ENCODE peak calls at places on chromosomes 13 and 19, in four cellular contexts. One of them, this sample, is unnamed.
A peak's percentile ranks its signal among the peaks of the same experiment; 100 is the strongest.

GRCh38 chr19:19500975-19501644 is 14.2 kb downstream of the TSSK6 start:
- DNase-seq in fibroblast of lung: no peak
- DNase-seq in fibroblast of the aortic adventitia: no peak
- DNase-seq in cardiac muscle cell: no peak
- DNase-seq in this sample: no peak

GRCh38 chr13:63124863-63125262 is 1709.2 kb upstream of the PCDH20 start:
- DNase-seq in fibroblast of the aortic adventitia: peak; percentile 38
- DNase-seq in fibroblast of lung: peak; percentile 25
- DNase-seq in cardiac muscle cell: peak; percentile 23
- DNase-seq in this sample: peak; percentile 2

GRCh38 chr13:110869805-110870706 is 44.8 kb downstream of the ANKRD10 start:
- DNase-seq in fibroblast of lung: peak; percentile 100
- DNase-seq in cardiac muscle cell: peak; percentile 36
- DNase-seq in fibroblast of the aortic adventitia: peak; percentile 100
- DNase-seq in this sample: peak; percentile 100

GRCh38 chr13:26653310-26653709 is 95.8 kb downstream of the WASF3 start:
- DNase-seq in fibroblast of lung: peak; percentile 9
- DNase-seq in fibroblast of the aortic adventitia: no peak
- DNase-seq in cardiac muscle cell: no peak
- DNase-seq in this sample: peak; percentile 57

GRCh38 chr13:99425485-99426341 is 75.6 kb upstream of the TM9SF2 start:
- DNase-seq in fibroblast of lung: no peak
- DNase-seq in cardiac muscle cell: peak; percentile 46
- DNase-seq in fibroblast of the aortic adventitia: no peak
- DNase-seq in this sample: no peak

GRCh38 chr19:3010871-3011270 is 18.2 kb downstream of the TLE2 start:
- DNase-seq in fibroblast of lung: no peak
- DNase-seq in fibroblast of the aortic adventitia: no peak
- DNase-seq in cardiac muscle cell: no peak
- DNase-seq in this sample: no peak

GRCh38 chr13:33644607-33645543 is 173.1 kb upstream of the RFC3 start:
- DNase-seq in cardiac muscle cell: no peak
- DNase-seq in fibroblast of lung: peak; percentile 18
- DNase-seq in fibroblast of the aortic adventitia: peak; percentile 82
- DNase-seq in this sample: no peak

GRCh38 chr13:27446986-27447583 is 3.3 kb downstream of the MTIF3 start:
- DNase-seq in fibroblast of the aortic adventitia: no peak
- DNase-seq in cardiac muscle cell: no peak
- DNase-seq in fibroblast of lung: no peak
- DNase-seq in this sample: no peak

GRCh38 chr13:113112893-113113845 is 7.6 kb downstream of the F7 start:
- DNase-seq in fibroblast of the aortic adventitia: no peak
- DNase-seq in cardiac muscle cell: no peak
- DNase-seq in fibroblast of lung: no peak
- DNase-seq in this sample: no peak

GRCh38 chr13:43629691-43630480 is 156.9 kb downstream of the ENOX1 start:
- DNase-seq in fibroblast of lung: no peak
- DNase-seq in fibroblast of the aortic adventitia: no peak
- DNase-seq in cardiac muscle cell: no peak
- DNase-seq in this sample: no peak

GRCh38 chr13:44796597-44797517 is 192.4 kb downstream of the NUFIP1 start:
- DNase-seq in fibroblast of the aortic adventitia: no peak
- DNase-seq in cardiac muscle cell: no peak
- DNase-seq in fibroblast of lung: no peak
- DNase-seq in this sample: no peak

GRCh38 chr13:107742544-107742943 is 472.8 kb downstream of the LIG4 start:
- DNase-seq in cardiac muscle cell: no peak
- DNase-seq in fibroblast of the aortic adventitia: no peak
- DNase-seq in fibroblast of lung: no peak
- DNase-seq in this sample: no peak
- TF ChIP-seq CTCF in cardiac muscle cell: no peak
- TF ChIP-seq CTCF in fibroblast of the aortic adventitia: no peak
- TF ChIP-seq CTCF in fibroblast of lung: no peak
- TF ChIP-seq CTCF in this sample: no peak

GRCh38 chr19:54136086-54136863 is 1.3 kb upstream of the CNOT3 start:
- DNase-seq in fibroblast of lung: peak; percentile 7
- DNase-seq in fibroblast of the aortic adventitia: peak; percentile 19
- DNase-seq in cardiac muscle cell: no peak
- DNase-seq in this sample: no peak

GRCh38 chr19:54138777-54139256 is 1.3 kb downstream of the CNOT3 start:
- DNase-seq in fibroblast of lung: no peak
- DNase-seq in fibroblast of the aortic adventitia: no peak
- DNase-seq in cardiac muscle cell: no peak
- DNase-seq in this sample: no peak

GRCh38 chr19:54136864-54137113 is 773 bp upstream of the CNOT3 start:
- DNase-seq in fibroblast of lung: no peak
- DNase-seq in fibroblast of the aortic adventitia: no peak
- DNase-seq in cardiac muscle cell: no peak
- DNase-seq in this sample: no peak

GRCh38 chr19:54137114-54137912 is at the start of gene CNOT3:
- DNase-seq in cardiac muscle cell: peak; percentile 100
- DNase-seq in fibroblast of lung: peak; percentile 100
- DNase-seq in fibroblast of the aortic adventitia: peak; percentile 100
- DNase-seq in this sample: peak; percentile 100

GRCh38 chr19:54137913-54138776 is 583 bp downstream of the CNOT3 start:
- DNase-seq in fibroblast of lung: no peak
- DNase-seq in fibroblast of the aortic adventitia: no peak
- DNase-seq in cardiac muscle cell: peak; percentile 37
- DNase-seq in this sample: no peak
- TF ChIP-seq CTCF in fibroblast of lung: no peak
- TF ChIP-seq CTCF in fibroblast of the aortic adventitia: peak; percentile 12
- TF ChIP-seq CTCF in cardiac muscle cell: no peak
- TF ChIP-seq CTCF in this sample: peak; percentile 62

GRCh38 chr19:58170860-58171259 is 12.0 kb upstream of the ZNF274 start:
- DNase-seq in cardiac muscle cell: no peak
- DNase-seq in fibroblast of lung: peak; percentile 44
- DNase-seq in fibroblast of the aortic adventitia: no peak
- DNase-seq in this sample: peak; percentile 39
- TF ChIP-seq CTCF in cardiac muscle cell: no peak
- TF ChIP-seq CTCF in fibroblast of lung: no peak
- TF ChIP-seq CTCF in fibroblast of the aortic adventitia: no peak
- TF ChIP-seq CTCF in this sample: no peak

GRCh38 chr13:29605860-29606526 is 10.5 kb upstream of the SLC7A1 start:
- DNase-seq in cardiac muscle cell: no peak
- DNase-seq in fibroblast of the aortic adventitia: no peak
- DNase-seq in fibroblast of lung: no peak
- DNase-seq in this sample: no peak
- TF ChIP-seq CTCF in cardiac muscle cell: no peak
- TF ChIP-seq CTCF in fibroblast of the aortic adventitia: no peak
- TF ChIP-seq CTCF in fibroblast of lung: no peak
- TF ChIP-seq CTCF in this sample: no peak

GRCh38 chr13:35712907-35713685 is 236.6 kb upstream of the MAB21L1 start:
- DNase-seq in fibroblast of lung: peak; percentile 54
- DNase-seq in fibroblast of the aortic adventitia: peak; percentile 58
- DNase-seq in cardiac muscle cell: no peak
- DNase-seq in this sample: peak; percentile 89
- TF ChIP-seq CTCF in fibroblast of lung: no peak
- TF ChIP-seq CTCF in fibroblast of the aortic adventitia: no peak
- TF ChIP-seq CTCF in cardiac muscle cell: no peak
- TF ChIP-seq CTCF in this sample: peak; percentile 40

GRCh38 chr19:4442846-4443146 is 14.8 kb downstream of the UBXN6 start:
- DNase-seq in cardiac muscle cell: no peak
- DNase-seq in fibroblast of lung: no peak
- DNase-seq in fibroblast of the aortic adventitia: no peak
- DNase-seq in this sample: no peak
- TF ChIP-seq CTCF in cardiac muscle cell: no peak
- TF ChIP-seq CTCF in fibroblast of lung: no peak
- TF ChIP-seq CTCF in fibroblast of the aortic adventitia: no peak
- TF ChIP-seq CTCF in this sample: no peak

DNA sequence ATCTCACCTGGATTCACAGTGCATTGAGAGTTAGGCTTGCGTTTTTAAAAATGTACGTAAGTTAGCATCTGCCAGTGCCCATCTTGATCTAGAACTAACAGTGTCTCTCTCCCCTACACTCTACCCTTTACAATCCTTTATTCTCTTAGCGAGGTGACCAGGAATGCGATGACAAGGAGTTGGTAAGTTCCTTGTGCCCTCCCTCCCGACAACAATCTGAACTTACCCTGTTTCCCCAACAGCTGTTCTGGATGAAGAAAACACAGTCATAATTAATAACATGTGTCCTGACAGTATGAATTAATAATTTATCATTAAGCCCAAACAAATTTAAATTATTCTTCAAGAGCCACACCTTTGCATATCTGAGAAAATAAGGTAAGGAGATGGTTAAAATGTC is 6.3 kb downstream of the TSHZ3 start:
- DNase-seq in fibroblast of lung: no peak
- DNase-seq in fibroblast of the aortic adventitia: no peak
- DNase-seq in cardiac muscle cell: no peak
- DNase-seq in this sample: no peak
- TF ChIP-seq CTCF in fibroblast of lung: no peak
- TF ChIP-seq CTCF in fibroblast of the aortic adventitia: no peak
- TF ChIP-seq CTCF in cardiac muscle cell: no peak
- TF ChIP-seq CTCF in this sample: no peak

GRCh38 chr19:23867895-23868294 is 46.8 kb upstream of the ZNF726 start:
- DNase-seq in cardiac muscle cell: no peak
- DNase-seq in fibroblast of lung: no peak
- DNase-seq in fibroblast of the aortic adventitia: no peak
- DNase-seq in this sample: no peak
- TF ChIP-seq CTCF in cardiac muscle cell: no peak
- TF ChIP-seq CTCF in fibroblast of lung: no peak
- TF ChIP-seq CTCF in fibroblast of the aortic adventitia: no peak
- TF ChIP-seq CTCF in this sample: no peak

DNA sequence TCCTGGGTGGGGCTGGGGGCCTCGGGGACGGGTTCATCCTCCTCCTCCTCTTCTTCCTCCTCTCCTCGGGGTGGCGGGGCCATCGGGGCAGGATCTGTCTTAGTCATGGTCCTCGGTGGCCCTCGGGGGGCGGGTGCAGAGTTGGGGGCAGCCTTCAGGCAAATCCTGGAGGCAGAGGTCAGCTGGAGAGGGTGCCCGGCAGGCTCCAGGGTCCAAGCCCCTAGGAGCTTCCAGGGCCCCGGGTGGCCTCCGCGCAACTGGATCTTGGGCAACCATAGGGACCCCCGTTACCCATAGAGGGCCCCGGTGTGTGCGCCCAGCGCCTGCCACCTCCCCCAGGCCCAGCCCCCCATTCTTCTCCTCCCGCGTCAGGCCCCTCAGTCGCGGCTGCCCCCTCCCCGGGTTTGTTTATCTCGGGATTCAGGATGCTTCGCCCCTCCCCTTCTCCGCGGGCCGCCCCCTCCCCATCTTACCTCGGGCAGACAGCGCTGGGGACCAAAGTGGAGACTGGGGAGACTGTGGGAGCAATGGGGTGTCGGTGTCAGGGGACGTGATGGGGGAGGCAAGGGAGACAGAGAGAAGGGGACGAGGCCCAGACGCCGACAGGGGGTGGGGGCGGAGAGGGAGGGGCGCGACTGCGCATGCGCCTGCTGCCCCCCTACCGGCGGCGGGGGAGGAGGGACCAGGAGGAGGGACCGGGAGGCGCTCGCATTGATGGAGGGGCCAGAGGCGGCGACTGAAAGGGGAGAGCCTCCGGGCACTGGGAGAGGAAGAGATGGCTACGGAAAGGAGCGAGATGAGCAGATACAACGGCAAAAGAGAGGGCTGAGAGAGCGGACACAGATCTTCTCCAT is at the start of gene CLIP3:
- DNase-seq in cardiac muscle cell: peak; percentile 78
- DNase-seq in fibroblast of lung: peak; percentile 59
- DNase-seq in fibroblast of the aortic adventitia: peak; percentile 68
- DNase-seq in this sample: peak; percentile 44
- TF ChIP-seq CTCF in cardiac muscle cell: peak; percentile 2
- TF ChIP-seq CTCF in fibroblast of lung: no peak
- TF ChIP-seq CTCF in fibroblast of the aortic adventitia: peak; percentile 22
- TF ChIP-seq CTCF in this sample: peak; percentile 47